ENCODE peak calls at places on chromosome 10, in four cellular contexts. One of them, this sample, is unnamed.

GRCh38 chr10:102782698-102783540 is 39.2 kb downstream of the WBP1L start:
- DNase-seq in kidney glomerular epithelial cell: peak
- DNase-seq in renal cortical epithelial cell: no peak
- DNase-seq in AG04450: peak
- DNase-seq in this sample: peak

GRCh38 chr10:13270877-13271551 is 28.9 kb downstream of the PHYH start:
- DNase-seq in kidney glomerular epithelial cell: no peak
- DNase-seq in renal cortical epithelial cell: peak
- DNase-seq in AG04450: no peak
- DNase-seq in this sample: peak

GRCh38 chr10:43931308-43931930 is 282.7 kb upstream of the ZNF32 start:
- DNase-seq in kidney glomerular epithelial cell: peak
- DNase-seq in renal cortical epithelial cell: no peak
- DNase-seq in AG04450: peak
- DNase-seq in this sample: peak

GRCh38 chr10:70458329-70459060 is 17.0 kb upstream of the NODAL start:
- DNase-seq in kidney glomerular epithelial cell: peak
- DNase-seq in renal cortical epithelial cell: peak
- DNase-seq in AG04450: peak
- DNase-seq in this sample: peak

GRCh38 chr10:85614981-85615380 is 751.6 kb downstream of the GRID1 start:
- DNase-seq in kidney glomerular epithelial cell: no peak
- DNase-seq in renal cortical epithelial cell: peak
- DNase-seq in AG04450: no peak
- DNase-seq in this sample: peak

GRCh38 chr10:131786756-131787605 is 113.8 kb upstream of the PPP2R2D start:
- DNase-seq in kidney glomerular epithelial cell: no peak
- DNase-seq in renal cortical epithelial cell: peak
- DNase-seq in AG04450: no peak
- DNase-seq in this sample: peak

GRCh38 chr10:944034-944831 is 12.7 kb upstream of the LARP4B start:
- DNase-seq in kidney glomerular epithelial cell: no peak
- DNase-seq in renal cortical epithelial cell: no peak
- DNase-seq in AG04450: no peak
- DNase-seq in this sample: peak

GRCh38 chr10:93006435-93007039 is 54.1 kb upstream of the CYP26C1 start:
- DNase-seq in kidney glomerular epithelial cell: peak
- DNase-seq in renal cortical epithelial cell: peak
- DNase-seq in AG04450: peak
- DNase-seq in this sample: peak

GRCh38 chr10:5841965-5842364 is 28.7 kb upstream of the GDI2 start:
- DNase-seq in kidney glomerular epithelial cell: no peak
- DNase-seq in renal cortical epithelial cell: no peak
- DNase-seq in AG04450: no peak
- DNase-seq in this sample: no peak

GRCh38 chr10:44358080-44358771 is 26.7 kb downstream of the CXCL12 start:
- DNase-seq in kidney glomerular epithelial cell: no peak
- DNase-seq in renal cortical epithelial cell: no peak
- DNase-seq in AG04450: no peak
- DNase-seq in this sample: no peak

GRCh38 chr10:11337516-11337915 is 273.9 kb downstream of the USP6NL start:
- DNase-seq in kidney glomerular epithelial cell: no peak
- DNase-seq in renal cortical epithelial cell: no peak
- DNase-seq in AG04450: no peak
- DNase-seq in this sample: no peak

GRCh38 chr10:17943033-17943745 is 8.5 kb upstream of the SLC39A12 start:
- DNase-seq in kidney glomerular epithelial cell: no peak
- DNase-seq in renal cortical epithelial cell: no peak
- DNase-seq in AG04450: no peak
- DNase-seq in this sample: no peak

GRCh38 chr10:31745612-31746376 is 182.8 kb downstream of the ARHGAP12 start:
- DNase-seq in kidney glomerular epithelial cell: peak
- DNase-seq in renal cortical epithelial cell: peak
- DNase-seq in AG04450: peak
- DNase-seq in this sample: peak

GRCh38 chr10:69506487-69506833 is 55.2 kb downstream of the TSPAN15 start:
- DNase-seq in kidney glomerular epithelial cell: no peak
- DNase-seq in renal cortical epithelial cell: no peak
- DNase-seq in AG04450: no peak
- DNase-seq in this sample: no peak

GRCh38 chr10:119325131-119325530 is 117.8 kb downstream of the GRK5 start:
- DNase-seq in kidney glomerular epithelial cell: no peak
- DNase-seq in renal cortical epithelial cell: no peak
- DNase-seq in AG04450: no peak
- DNase-seq in this sample: no peak

GRCh38 chr10:59668081-59668480 is 41.6 kb downstream of the SLC16A9 start:
- DNase-seq in kidney glomerular epithelial cell: no peak
- DNase-seq in renal cortical epithelial cell: no peak
- DNase-seq in AG04450: no peak
- DNase-seq in this sample: no peak

GRCh38 chr10:108544500-108545120 is 1378.7 kb downstream of the XPNPEP1 start:
- DNase-seq in kidney glomerular epithelial cell: peak
- DNase-seq in renal cortical epithelial cell: peak
- DNase-seq in AG04450: no peak
- DNase-seq in this sample: peak

GRCh38 chr10:129288940-129289468 is 178.0 kb upstream of the MGMT start:
- DNase-seq in kidney glomerular epithelial cell: peak
- DNase-seq in renal cortical epithelial cell: peak
- DNase-seq in AG04450: no peak
- DNase-seq in this sample: no peak

GRCh38 chr10:6128591-6129383 is 40.0 kb downstream of the RBM17 start:
- DNase-seq in kidney glomerular epithelial cell: no peak
- DNase-seq in renal cortical epithelial cell: no peak
- DNase-seq in AG04450: no peak
- DNase-seq in this sample: peak

GRCh38 chr10:116545756-116546155 is at the start of gene PNLIP:
- DNase-seq in kidney glomerular epithelial cell: no peak
- DNase-seq in renal cortical epithelial cell: no peak
- DNase-seq in AG04450: no peak
- DNase-seq in this sample: no peak

GRCh38 chr10:75904499-75905283 is 473.3 kb downstream of the LRMDA start:
- DNase-seq in kidney glomerular epithelial cell: no peak
- DNase-seq in renal cortical epithelial cell: no peak
- DNase-seq in AG04450: no peak
- DNase-seq in this sample: no peak

GRCh38 chr10:33706191-33706590 is 371.7 kb upstream of the NRP1 start:
- DNase-seq in kidney glomerular epithelial cell: no peak
- DNase-seq in renal cortical epithelial cell: peak
- DNase-seq in AG04450: peak
- DNase-seq in this sample: peak

GRCh38 chr10:74754397-74754796 is 72.0 kb upstream of the KAT6B start:
- DNase-seq in kidney glomerular epithelial cell: no peak
- DNase-seq in renal cortical epithelial cell: no peak
- DNase-seq in AG04450: no peak
- DNase-seq in this sample: no peak